ENCODE peak calls at places on chromosome 5, in ten cellular contexts. Z is fibroblast of mammary gland, A is PC-9, K is AG09309, M is endothelial cell, D is neural crest cell, Q is thoracic aorta, W is GM06990, H is choroid plexus epithelial cell, F is foreskin fibroblast. G is an unnamed sample.

GRCh38 chr5:16618138-16618897 is 1.5 kb upstream of the RETREG1 start:
- DNase-seq in Z (no peak), A (no peak), K (no peak), M (no peak), D (no peak), Q (no peak), W (no peak), H (no peak), F (no peak), G (no peak)

GRCh38 chr5:28542968-28543367 is 1504.6 kb upstream of the CDH9 start:
- DNase-seq in Z (peak), A (peak), K (no peak), M (no peak), D (no peak), Q (no peak), W (no peak), H (peak), F (peak), G (no peak)

GRCh38 chr5:143244000-143244736 is 159.3 kb downstream of the NR3C1 start:
- DNase-seq in Z (peak), A (peak), K (peak), M (no peak), D (no peak), Q (peak), W (no peak), H (peak), F (peak), G (peak)

GRCh38 chr5:77994943-77995342 is 218.8 kb upstream of the TBCA start:
- DNase-seq in Z (no peak), A (no peak), K (no peak), M (no peak), D (no peak), Q (no peak), W (no peak), H (no peak), F (no peak), G (no peak)

GRCh38 chr5:128121679-128122078 is 38.1 kb downstream of the SLC12A2 start:
- DNase-seq in Z (peak), A (peak), K (no peak), M (no peak), D (no peak), Q (no peak), W (no peak), H (no peak), F (peak), G (no peak)

GRCh38 chr5:89556215-89557009 is 673.4 kb upstream of the MEF2C start:
- DNase-seq in Z (peak), A (peak), K (peak), M (no peak), D (no peak), Q (no peak), W (no peak), H (peak), F (peak), G (peak)

GRCh38 chr5:531101-531748 is 7.0 kb upstream of the SLC9A3 start:
- DNase-seq in Z (no peak), A (no peak), K (no peak), M (no peak), D (no peak), Q (no peak), W (no peak), H (no peak), F (no peak), G (no peak)

GRCh38 chr5:65961644-65962043 is 35.3 kb downstream of the ERBIN start:
- DNase-seq in Z (peak), A (no peak), K (peak), M (no peak), D (no peak), Q (no peak), W (no peak), H (peak), F (peak), G (no peak)

GRCh38 chr5:55570026-55570425 is 35.3 kb upstream of the PLPP1 start:
- DNase-seq in Z (peak), A (no peak), K (no peak), M (no peak), D (no peak), Q (no peak), W (no peak), H (peak), F (peak), G (peak)

GRCh38 chr5:65823174-65823573 is 101.2 kb downstream of the NLN start:
- DNase-seq in Z (no peak), A (peak), K (no peak), M (no peak), D (no peak), Q (no peak), W (no peak), H (peak), F (peak), G (no peak)

GRCh38 chr5:75469017-75469416 is 42.4 kb downstream of the CERT1 start:
- DNase-seq in Z (no peak), A (no peak), K (no peak), M (no peak), D (no peak), Q (no peak), W (no peak), H (no peak), F (no peak), G (no peak)

GRCh38 chr5:73418244-73418691 is 30.3 kb downstream of the FOXD1 start:
- DNase-seq in Z (no peak), A (no peak), K (no peak), M (no peak), D (no peak), Q (peak), W (no peak), H (no peak), F (no peak), G (no peak)

GRCh38 chr5:19270153-19270552 is 717.8 kb downstream of the CDH18 start:
- DNase-seq in Z (no peak), A (no peak), K (no peak), M (no peak), D (no peak), Q (no peak), W (no peak), H (no peak), F (no peak), G (no peak)

GRCh38 chr5:127517110-127517479 is 345 bp upstream of the PRRC1 start:
- DNase-seq in Z (peak), A (no peak), K (no peak), M (no peak), D (no peak), Q (peak), W (no peak), H (no peak), F (no peak), G (no peak)

GRCh38 chr5:76615759-76616158 is 7.4 kb downstream of the F2RL2 start:
- DNase-seq in Z (peak), A (no peak), K (no peak), M (no peak), D (no peak), Q (no peak), W (no peak), H (no peak), F (peak), G (no peak)

GRCh38 chr5:128706269-128706668 is 168.2 kb upstream of the FBN2 start:
- DNase-seq in Z (peak), A (no peak), K (no peak), M (no peak), D (no peak), Q (no peak), W (no peak), H (no peak), F (peak), G (no peak)

GRCh38 chr5:44935262-44935661 is 126.5 kb downstream of the MRPS30 start:
- DNase-seq in Z (no peak), A (no peak), K (no peak), M (peak), D (no peak), Q (no peak), W (no peak), H (no peak), F (no peak), G (no peak)

GRCh38 chr5:5270958-5271605 is 131.0 kb downstream of the ADAMTS16 start:
- DNase-seq in Z (peak), A (peak), K (peak), M (peak), D (peak), Q (peak), W (no peak), H (peak), F (peak), G (peak)

DNA sequence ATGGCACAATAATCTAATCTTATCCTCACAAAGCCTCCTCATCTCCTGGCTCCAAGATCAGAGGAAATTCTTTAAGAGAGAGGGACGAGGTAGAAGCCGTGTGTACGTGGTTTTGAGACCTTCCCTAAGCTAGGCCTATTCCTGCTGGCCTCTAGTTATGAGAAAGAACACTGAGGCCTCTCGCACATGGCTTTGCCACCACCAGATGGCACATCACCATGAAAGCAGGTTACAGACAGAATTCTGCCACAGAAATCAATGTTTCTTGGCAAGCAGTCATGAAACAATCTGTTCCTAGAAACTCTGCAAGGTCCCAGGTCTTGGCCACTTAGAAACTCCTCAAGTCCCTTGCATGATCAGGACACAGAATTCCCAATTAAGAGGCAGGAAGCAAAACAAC is 268.2 kb upstream of the TAS2R1 start:
- DNase-seq in Z (peak), A (no peak), K (peak), M (peak), D (peak), Q (no peak), W (no peak), H (peak), F (peak), G (peak)
- TF ChIP-seq CTCF in Z (peak), A (peak), K (peak), M (peak), D (peak), Q (no peak), W (peak), H (peak), F (peak), G (peak)

GRCh38 chr5:133969654-133970324 is 1.4 kb upstream of the C5orf15 start:
- DNase-seq in Z (no peak), A (no peak), K (no peak), M (no peak), D (peak), Q (no peak), W (no peak), H (no peak), F (peak), G (no peak)

GRCh38 chr5:133967124-133967523 is 1.3 kb downstream of the C5orf15 start:
- DNase-seq in Z (no peak), A (no peak), K (no peak), M (no peak), D (no peak), Q (no peak), W (no peak), H (no peak), F (peak), G (no peak)

GRCh38 chr5:133967715-133968056 is 739 bp downstream of the C5orf15 start:
- DNase-seq in Z (peak), A (peak), K (no peak), M (peak), D (no peak), Q (no peak), W (no peak), H (peak), F (peak), G (no peak)

GRCh38 chr5:133970325-133970671 is 1.9 kb upstream of the C5orf15 start:
- DNase-seq in Z (no peak), A (no peak), K (no peak), M (no peak), D (no peak), Q (no peak), W (no peak), H (no peak), F (no peak), G (no peak)

DNA sequence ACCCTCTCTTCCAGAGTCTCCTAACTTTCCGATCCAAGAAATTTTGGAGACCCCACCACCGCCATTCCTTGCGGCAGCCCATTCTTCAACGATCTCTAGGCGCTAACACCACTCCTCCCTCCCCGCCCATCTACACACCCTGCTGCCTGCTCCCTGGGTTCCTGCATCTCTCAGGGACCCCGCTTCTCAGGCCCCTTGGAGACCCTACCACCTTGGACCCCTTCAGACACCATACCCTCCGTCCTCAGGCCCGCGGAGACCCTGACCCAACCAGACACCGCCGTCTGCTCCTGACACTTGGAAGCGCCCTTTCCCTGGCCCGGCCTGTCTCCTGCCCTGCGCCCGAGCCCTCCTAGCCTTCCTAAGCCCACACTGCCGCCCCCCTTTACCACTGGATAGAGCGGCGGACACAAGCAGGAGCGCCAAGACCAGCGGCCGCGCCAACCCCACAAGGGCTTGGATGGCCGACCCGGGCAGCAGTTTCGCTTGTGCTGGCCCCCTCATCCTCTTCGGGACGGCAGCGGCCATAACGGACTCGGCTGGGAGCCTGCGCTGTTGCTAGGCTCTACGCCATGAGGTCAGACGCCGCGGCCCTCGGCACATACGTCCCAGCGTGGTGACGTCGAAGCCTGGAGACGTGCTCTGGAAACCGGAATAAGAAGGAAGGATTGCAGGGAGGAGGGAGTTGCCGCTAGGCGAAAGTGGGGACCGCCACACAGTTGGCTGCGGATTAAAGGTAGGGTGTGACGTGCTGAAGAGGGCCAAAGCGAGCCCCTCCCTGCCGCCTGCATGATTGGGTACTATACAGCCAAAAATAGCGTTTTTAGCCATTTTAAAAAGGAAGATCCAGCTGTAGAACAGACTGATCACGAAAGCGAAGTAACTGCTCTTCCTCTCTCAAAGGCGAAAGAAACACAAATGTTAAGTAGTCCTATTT is at the start of gene C5orf15:
- DNase-seq in Z (peak), A (peak), K (peak), M (peak), D (peak), Q (peak), W (peak), H (peak), F (peak), G (peak)
- TF ChIP-seq CTCF in Z (peak), A (no peak), K (peak), M (no peak), D (peak), Q (peak), W (no peak), H (peak), F (no peak), G (no peak)

GRCh38 chr5:56591081-56591480 is 224.3 kb upstream of the MAP3K1 start:
- DNase-seq in Z (no peak), A (no peak), K (no peak), M (no peak), D (no peak), Q (no peak), W (no peak), H (no peak), F (no peak), G (no peak)

GRCh38 chr5:56587381-56588124 is 227.8 kb upstream of the MAP3K1 start:
- DNase-seq in Z (no peak), A (no peak), K (no peak), M (no peak), D (no peak), Q (no peak), W (no peak), H (no peak), F (no peak), G (no peak)

GRCh38 chr5:56588125-56588516 is 227.2 kb upstream of the MAP3K1 start:
- DNase-seq in Z (no peak), A (no peak), K (no peak), M (no peak), D (no peak), Q (no peak), W (no peak), H (no peak), F (no peak), G (no peak)

GRCh38 chr5:56589486-56589870 is 225.9 kb upstream of the MAP3K1 start:
- DNase-seq in Z (no peak), A (no peak), K (no peak), M (no peak), D (no peak), Q (no peak), W (no peak), H (no peak), F (no peak), G (no peak)

DNA sequence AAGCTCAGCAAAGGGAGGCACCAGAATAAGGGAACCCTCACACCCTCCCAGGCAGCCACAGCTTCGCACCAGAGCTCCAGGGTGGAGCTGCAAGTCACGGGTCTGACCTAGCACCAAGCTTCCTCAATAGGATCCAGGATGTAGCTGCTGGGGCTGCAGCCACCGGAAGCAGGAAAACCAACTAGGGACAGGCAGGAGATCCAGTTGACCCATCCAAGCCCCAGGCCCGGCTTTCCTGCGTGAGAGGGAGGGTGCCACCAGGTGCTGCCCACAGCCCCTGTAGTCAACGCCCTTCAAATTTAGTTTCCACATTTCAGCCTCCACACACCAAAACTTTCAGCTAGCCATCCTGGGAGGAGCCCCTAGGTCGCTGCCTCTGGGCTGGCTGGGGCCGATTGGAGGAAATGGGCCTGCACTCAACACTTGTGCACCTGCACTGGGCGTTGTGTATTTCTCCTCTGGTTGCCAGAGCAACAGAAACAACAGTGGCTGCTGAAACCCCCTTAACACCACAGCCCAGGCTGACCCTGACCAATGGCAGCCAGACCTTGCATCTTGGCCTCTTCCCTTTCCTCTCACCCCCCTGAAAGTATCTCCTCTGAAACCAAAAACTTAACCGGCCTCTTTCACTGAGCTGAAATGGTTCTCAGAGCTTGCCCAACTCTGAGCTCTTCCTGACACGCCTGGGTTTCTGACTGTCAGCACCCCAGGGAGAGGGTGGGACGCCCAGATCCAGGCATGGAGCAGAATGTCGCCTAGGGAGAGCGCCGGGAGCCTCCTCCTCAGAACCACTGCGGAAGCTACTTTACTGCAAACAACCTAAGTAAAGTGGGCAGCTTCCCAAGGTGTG is 226.5 kb upstream of the MAP3K1 start:
- DNase-seq in Z (no peak), A (no peak), K (no peak), M (peak), D (no peak), Q (no peak), W (peak), H (no peak), F (no peak), G (no peak)
- TF ChIP-seq CTCF in Z (no peak), A (no peak), K (no peak), M (no peak), D (no peak), Q (no peak), W (no peak), H (no peak), F (no peak), G (no peak)

GRCh38 chr5:148457183-148457620 is 73.4 kb downstream of the FBXO38 start:
- DNase-seq in Z (no peak), A (no peak), K (no peak), M (peak), D (no peak), Q (no peak), W (peak), H (peak), F (no peak), G (no peak)
- TF ChIP-seq CTCF in Z (peak), A (peak), K (peak), M (no peak), D (peak), Q (no peak), W (peak), H (peak), F (peak), G (no peak)

GRCh38 chr5:176408590-176408989 is 7.7 kb downstream of the CLTB start:
- DNase-seq in Z (no peak), A (no peak), K (no peak), M (no peak), D (no peak), Q (no peak), W (no peak), H (no peak), F (no peak), G (no peak)

GRCh38 chr5:176413255-176413565 is 3.1 kb downstream of the CLTB start:
- DNase-seq in Z (peak), A (no peak), K (no peak), M (no peak), D (no peak), Q (no peak), W (no peak), H (peak), F (peak), G (no peak)

GRCh38 chr5:176412517-176413254 is 3.7 kb downstream of the CLTB start:
- DNase-seq in Z (no peak), A (no peak), K (no peak), M (no peak), D (no peak), Q (no peak), W (no peak), H (no peak), F (no peak), G (no peak)

GRCh38 chr5:176409765-176410164 is 6.6 kb downstream of the CLTB start:
- DNase-seq in Z (no peak), A (no peak), K (no peak), M (no peak), D (no peak), Q (no peak), W (no peak), H (no peak), F (no peak), G (no peak)

GRCh38 chr5:176410486-176411180 is 5.7 kb downstream of the CLTB start:
- DNase-seq in Z (no peak), A (peak), K (no peak), M (no peak), D (no peak), Q (no peak), W (no peak), H (no peak), F (no peak), G (no peak)
- TF ChIP-seq CTCF in Z (no peak), A (peak), K (no peak), M (no peak), D (no peak), Q (no peak), W (no peak), H (no peak), F (no peak), G (no peak)

DNA sequence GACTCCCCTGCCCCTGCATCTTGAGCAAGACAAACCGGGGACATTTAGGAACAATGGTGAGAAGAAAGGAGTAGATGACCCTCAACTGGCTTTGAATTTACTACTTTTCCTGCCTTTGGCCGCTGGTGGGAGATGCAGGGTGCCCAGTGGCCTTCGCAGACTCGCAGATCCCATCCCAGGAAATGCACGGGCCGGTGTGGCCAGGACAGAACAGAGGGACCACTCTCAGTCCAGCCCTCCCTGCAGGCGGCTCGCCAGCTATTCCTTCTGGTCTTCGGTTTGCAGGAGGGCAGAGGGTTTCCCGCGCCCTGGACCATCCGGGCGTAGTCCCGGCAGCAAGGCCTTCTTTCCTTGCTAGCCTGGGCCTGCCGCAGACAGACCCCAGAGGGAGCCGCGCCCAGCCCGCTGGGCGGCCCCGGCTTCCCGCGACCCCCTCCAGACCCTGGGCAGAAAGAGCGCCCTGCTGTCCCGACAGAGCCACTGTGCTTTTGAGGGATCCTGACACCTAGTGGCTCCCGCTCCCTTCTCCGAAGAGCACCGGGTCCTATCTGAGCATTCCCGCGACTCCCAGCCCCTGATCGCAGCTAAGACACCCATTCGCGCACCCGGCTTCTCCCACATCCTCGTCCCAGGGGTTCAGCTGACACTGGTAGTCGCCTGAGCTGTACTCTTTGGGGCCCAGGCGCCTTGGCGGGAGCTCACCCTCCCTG is 1.2 kb downstream of the CFAP90 start:
- DNase-seq in Z (no peak), A (no peak), K (no peak), M (peak), D (peak), Q (no peak), W (no peak), H (no peak), F (peak), G (no peak)
- TF ChIP-seq CTCF in Z (no peak), A (no peak), K (no peak), M (no peak), D (peak), Q (no peak), W (no peak), H (peak), F (no peak), G (peak)

GRCh38 chr5:79236364-79236969 is 536 bp downstream of the JMY start:
- DNase-seq in Z (no peak), A (peak), K (no peak), M (peak), D (peak), Q (no peak), W (peak), H (peak), F (peak), G (no peak)
- TF ChIP-seq CTCF in Z (no peak), A (no peak), K (no peak), M (no peak), D (no peak), Q (no peak), W (no peak), H (no peak), F (no peak), G (no peak)